ENCODE peak calls at places on chromosomes 2 and 18, in five cellular contexts. I is heart right ventricle, N is AG10803, M is tibial nerve, C is prostate gland. T is an unnamed sample.

GRCh38 chr2:219289195-219289536 is 10.0 kb downstream of the DNAJB2 start:
- DNase-seq in M (no peak), I (no peak), N (no peak), C (no peak), T (no peak)

GRCh38 chr18:52326001-52326400 is 14.0 kb upstream of the DCC start:
- DNase-seq in I (no peak), N (no peak), M (no peak), C (no peak), T (no peak)

GRCh38 chr2:225074366-225074765 is 32.1 kb upstream of the DOCK10 start:
- DNase-seq in C (no peak), I (no peak), M (no peak), N (no peak), T (peak)

GRCh38 chr2:15504882-15505663 is 56.1 kb downstream of the NBAS start:
- DNase-seq in M (no peak), N (no peak), C (no peak), I (no peak), T (no peak)

GRCh38 chr2:119476301-119477117 is 44.9 kb downstream of the TMEM37 start:
- DNase-seq in I (peak), M (no peak), N (peak), C (peak), T (peak)

GRCh38 chr2:17818235-17818634 is 2.0 kb downstream of the MSGN1 start:
- DNase-seq in I (no peak), C (no peak), M (no peak), N (no peak), T (no peak)

GRCh38 chr2:168534926-168535325 is 78.9 kb downstream of the CERS6 start:
- DNase-seq in N (no peak), M (no peak), C (no peak), I (peak), T (no peak)

GRCh38 chr2:38568724-38569478 is 33.8 kb downstream of the HNRNPLL start:
- DNase-seq in C (no peak), M (no peak), N (no peak), I (no peak), T (no peak)

GRCh38 chr18:58447342-58448190 is 181.3 kb downstream of the ALPK2 start:
- DNase-seq in N (peak), C (no peak), I (no peak), M (no peak), T (peak)

GRCh38 chr2:31429759-31430438 is 15.4 kb upstream of the XDH start:
- DNase-seq in I (no peak), M (no peak), N (no peak), C (no peak), T (no peak)

GRCh38 chr18:13483316-13484270 is 242.8 kb downstream of the FAM210A start:
- DNase-seq in M (no peak), N (no peak), I (no peak), C (no peak), T (no peak)

GRCh38 chr2:239441724-239442123 is 40.9 kb upstream of the HDAC4 start:
- DNase-seq in N (no peak), M (no peak), I (no peak), C (no peak), T (no peak)

GRCh38 chr2:212902421-212902820 is 249.0 kb downstream of the IKZF2 start:
- DNase-seq in M (no peak), N (no peak), C (no peak), I (no peak), T (no peak)

GRCh38 chr18:51867767-51868166 is 472.2 kb upstream of the DCC start:
- DNase-seq in C (no peak), I (no peak), M (no peak), N (peak), T (peak)

GRCh38 chr2:163682695-163683094 is 53.1 kb downstream of the FIGN start:
- DNase-seq in C (no peak), I (no peak), N (peak), M (no peak), T (peak)

GRCh38 chr2:95386031-95386430 is 16.5 kb upstream of the FAHD2A start:
- DNase-seq in N (no peak), I (no peak), C (no peak), M (no peak), T (no peak)

GRCh38 chr2:96157649-96158553 is 12.7 kb upstream of the DUSP2 start:
- DNase-seq in I (no peak), M (no peak), N (no peak), C (no peak), T (no peak)

GRCh38 chr2:219079417-219079816 is 18.7 kb upstream of the IHH start:
- DNase-seq in C (no peak), N (peak), M (no peak), I (no peak), T (no peak)

GRCh38 chr2:187468262-187468661 is 20.2 kb upstream of the CALCRL start:
- DNase-seq in M (no peak), C (no peak), I (no peak), N (no peak), T (no peak)

GRCh38 chr2:3224681-3225080 is 152.9 kb downstream of the EIPR1 start:
- DNase-seq in M (no peak), I (no peak), C (no peak), N (no peak), T (no peak)

GRCh38 chr2:13858626-13859025 is 773.9 kb upstream of the LRATD1 start:
- DNase-seq in I (no peak), M (no peak), C (no peak), N (peak), T (peak)

DNA sequence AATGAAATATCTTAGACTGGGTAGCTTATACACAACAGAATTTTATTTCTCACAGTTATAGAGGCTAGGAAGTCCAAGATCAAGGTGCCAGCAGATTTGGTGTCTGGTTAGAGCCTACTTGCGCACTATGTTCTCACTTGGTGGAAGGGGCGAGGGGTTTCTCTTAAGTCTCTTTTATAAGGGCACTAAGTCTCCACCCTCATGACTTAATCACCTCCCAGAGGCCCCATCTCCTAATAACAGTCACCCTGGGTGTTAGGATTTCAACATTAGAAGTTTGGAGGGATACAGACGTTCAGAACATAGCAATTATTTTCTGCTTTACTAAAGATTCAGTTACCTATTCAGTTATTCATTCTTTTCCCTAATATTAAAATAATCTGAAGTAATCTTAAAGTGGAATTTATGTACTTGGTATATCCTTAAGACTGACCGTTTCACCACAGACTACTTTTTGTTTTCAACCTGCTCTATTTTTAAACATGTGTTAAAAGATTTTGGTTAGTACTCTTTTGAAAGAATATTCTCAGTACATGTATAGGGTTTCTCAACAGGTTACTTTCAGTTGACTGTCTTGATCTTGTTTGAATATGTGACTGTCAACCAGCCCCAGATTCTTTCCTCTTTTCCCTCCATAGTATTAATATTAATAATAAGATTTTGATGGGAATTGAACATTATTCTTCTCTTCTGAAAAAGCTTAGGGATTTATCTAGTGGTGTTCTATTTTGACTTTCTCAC is 130.0 kb downstream of the TAF4B start:
- DNase-seq in C (no peak), M (no peak), I (no peak), N (no peak), T (no peak)
- H3K4me3 ChIP-seq in C (no peak), M (no peak), I (no peak), N (no peak), T (no peak)

GRCh38 chr2:211216221-211216620 is 659.8 kb downstream of the CPS1 start:
- DNase-seq in C (no peak), M (no peak), N (no peak), I (no peak), T (no peak)
- TF ChIP-seq CTCF in C (no peak), M (no peak), N (no peak), I (no peak), T (no peak)

GRCh38 chr18:76522104-76522503 is 27.1 kb upstream of the ZNF516 start:
- DNase-seq in I (no peak), N (no peak), M (no peak), C (no peak), T (peak)

GRCh38 chr18:76522551-76522950 is 27.5 kb upstream of the ZNF516 start:
- DNase-seq in N (no peak), M (no peak), C (no peak), I (no peak), T (no peak)

GRCh38 chr18:76521367-76521766 is 26.3 kb upstream of the ZNF516 start:
- DNase-seq in M (no peak), N (no peak), I (no peak), C (no peak), T (peak)

GRCh38 chr18:76524900-76525698 is 30.1 kb upstream of the ZNF516 start:
- DNase-seq in N (peak), C (no peak), I (no peak), M (no peak), T (peak)

DNA sequence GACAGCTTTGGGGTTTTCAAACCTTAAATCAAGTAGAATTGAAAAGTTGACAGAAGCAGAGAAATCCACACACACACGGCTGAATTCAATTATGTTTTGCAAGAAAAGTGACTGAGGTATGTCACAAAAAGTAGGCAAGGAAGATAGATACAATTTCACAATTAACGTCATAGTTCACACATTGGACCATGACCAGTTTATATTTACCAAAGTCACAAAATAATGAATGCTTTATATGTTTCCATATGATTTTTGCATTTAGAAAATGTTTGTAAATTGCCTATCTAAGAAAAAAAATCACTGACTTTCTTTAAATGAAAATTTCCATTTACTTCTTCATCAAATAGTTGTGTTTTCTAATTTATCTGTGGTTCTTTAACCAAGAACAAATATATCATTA is 29.4 kb upstream of the ZNF516 start:
- DNase-seq in C (no peak), I (no peak), M (no peak), N (no peak), T (no peak)
- H3K4me3 ChIP-seq in C (no peak), I (no peak), M (no peak), N (peak), T (no peak)

DNA sequence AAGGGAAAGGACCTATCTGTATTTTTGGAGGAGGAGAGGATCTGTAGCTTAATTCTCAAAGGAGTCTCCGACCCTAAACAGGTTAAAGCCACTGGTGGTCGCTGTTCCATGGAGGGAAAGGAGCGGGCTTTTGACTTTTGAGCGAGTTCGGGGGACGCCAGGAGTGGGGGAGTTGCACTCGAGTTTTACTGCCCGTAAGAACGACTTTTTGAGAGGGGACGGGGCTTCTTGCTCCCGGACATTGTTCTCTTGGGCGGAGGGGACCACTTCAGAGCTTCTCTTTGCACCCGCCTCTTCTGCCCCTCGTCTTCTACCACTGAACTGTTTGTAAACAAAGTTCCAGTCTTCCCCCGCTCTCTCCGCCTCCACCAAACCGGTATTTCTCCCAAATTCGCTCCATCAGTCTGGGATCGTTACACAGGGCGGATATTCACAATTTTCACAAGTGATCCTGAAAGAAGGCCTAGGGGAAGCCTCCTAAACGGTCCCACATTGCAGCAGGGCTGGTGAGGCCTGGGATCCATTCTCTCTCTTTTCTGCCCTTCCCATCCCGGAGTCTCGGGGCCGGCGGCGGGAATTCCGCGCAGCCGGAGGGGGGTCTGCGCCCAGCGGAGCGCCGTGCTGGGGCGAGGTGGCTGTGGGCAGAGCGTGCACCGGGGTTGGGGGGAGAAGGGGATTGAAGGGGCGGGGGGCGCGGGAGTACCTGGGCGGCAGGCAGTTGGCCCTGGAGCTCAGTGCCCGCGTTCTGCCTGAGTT is 6.6 kb downstream of the DLX2 start:
- DNase-seq in C (no peak), I (no peak), M (no peak), N (no peak), T (no peak)
- TF ChIP-seq CTCF in C (no peak), I (no peak), M (no peak), N (peak), T (no peak)

DNA sequence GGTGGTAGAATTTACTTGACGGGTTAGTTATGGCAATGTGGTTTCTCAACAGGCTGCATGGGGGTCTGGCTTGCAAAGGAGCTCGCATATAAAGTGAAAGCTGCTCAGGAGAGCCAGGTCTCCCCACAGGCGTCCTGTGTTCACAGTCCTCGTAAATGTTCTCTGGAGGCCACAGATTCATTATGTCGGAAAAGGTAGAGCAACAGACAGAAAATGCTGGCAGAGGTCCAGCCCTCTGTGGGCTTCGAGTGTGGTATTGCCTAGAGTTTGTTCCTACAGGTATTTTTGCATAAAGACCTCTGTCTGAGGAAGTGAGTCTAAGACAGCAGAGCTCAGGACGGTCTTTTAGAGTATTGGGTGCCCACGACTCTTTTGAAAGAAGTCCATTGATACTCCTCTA is 96.5 kb downstream of the CDCA7 start:
- DNase-seq in C (no peak), N (no peak), I (no peak), M (no peak), T (no peak)
- H3K4me3 ChIP-seq in C (no peak), N (no peak), I (no peak), M (no peak), T (no peak)

DNA sequence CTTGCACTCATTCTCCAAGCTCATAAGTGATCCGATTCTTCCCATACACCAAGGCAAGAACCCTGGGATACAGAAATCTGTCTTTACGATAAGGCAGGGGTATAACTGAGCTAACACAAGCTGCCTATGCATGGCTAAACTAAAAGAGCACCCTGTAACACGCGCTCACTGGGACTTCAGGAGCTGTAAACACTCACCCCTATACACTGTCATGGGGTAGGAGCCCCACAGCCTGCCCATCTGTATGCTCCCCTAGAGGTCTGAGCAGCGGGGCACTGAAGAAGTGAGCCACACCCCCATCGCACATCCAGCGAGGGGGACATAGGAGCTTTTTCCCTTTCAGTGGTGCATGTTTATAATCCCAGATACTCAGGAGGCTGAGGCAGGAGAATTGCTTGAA is 46.7 kb downstream of the METTL8 start:
- DNase-seq in C (no peak), N (no peak), I (no peak), M (no peak), T (no peak)
- TF ChIP-seq CTCF in C (no peak), N (no peak), I (no peak), M (no peak), T (no peak)

T was measured in fibroblast of villous mesenchyme.